ENCODE peak calls at places on chromosomes 1 and 21, in ten cellular contexts. One of them, this sample, is unnamed. For H3K4me1, the result is how much of the 10 kb centered on the place peaks cover.

GRCh38 chr1:101520302-101520701 is 283.5 kb downstream of the S1PR1 start:
- DNase-seq in aorta: no peak
- DNase-seq in naive thymus-derived CD4-positive, alpha-beta T cell: no peak
- DNase-seq in CD8-positive, alpha-beta memory T cell: peak
- DNase-seq in GM23248: peak
- DNase-seq in tibial artery: no peak
- DNase-seq in heart left ventricle: no peak
- DNase-seq in upper lobe of right lung: no peak
- DNase-seq in GM23338: peak
- DNase-seq in adrenal gland: peak
- DNase-seq in this sample: no peak

GRCh38 chr1:90707363-90707710 is 9.8 kb downstream of the BARHL2 start:
- DNase-seq in aorta: peak
- DNase-seq in naive thymus-derived CD4-positive, alpha-beta T cell: no peak
- DNase-seq in CD8-positive, alpha-beta memory T cell: no peak
- DNase-seq in GM23248: peak
- DNase-seq in tibial artery: no peak
- DNase-seq in heart left ventricle: no peak
- DNase-seq in upper lobe of right lung: peak
- DNase-seq in GM23338: peak
- DNase-seq in adrenal gland: peak
- DNase-seq in this sample: peak

GRCh38 chr1:182175340-182176068 is 114.0 kb upstream of the ZNF648 start:
- DNase-seq in aorta: no peak
- DNase-seq in naive thymus-derived CD4-positive, alpha-beta T cell: no peak
- DNase-seq in CD8-positive, alpha-beta memory T cell: no peak
- DNase-seq in GM23248: no peak
- DNase-seq in tibial artery: no peak
- DNase-seq in heart left ventricle: no peak
- DNase-seq in upper lobe of right lung: peak
- DNase-seq in GM23338: no peak
- DNase-seq in adrenal gland: peak
- DNase-seq in this sample: no peak

GRCh38 chr1:178613271-178613945 is 100.5 kb downstream of the TEX35 start:
- DNase-seq in aorta: no peak
- DNase-seq in naive thymus-derived CD4-positive, alpha-beta T cell: no peak
- DNase-seq in CD8-positive, alpha-beta memory T cell: no peak
- DNase-seq in GM23248: no peak
- DNase-seq in tibial artery: no peak
- DNase-seq in heart left ventricle: peak
- DNase-seq in upper lobe of right lung: no peak
- DNase-seq in GM23338: no peak
- DNase-seq in adrenal gland: no peak
- DNase-seq in this sample: no peak

GRCh38 chr1:230073371-230074035 is 6.5 kb downstream of the GALNT2 start:
- DNase-seq in aorta: no peak
- DNase-seq in naive thymus-derived CD4-positive, alpha-beta T cell: no peak
- DNase-seq in CD8-positive, alpha-beta memory T cell: no peak
- DNase-seq in GM23248: peak
- DNase-seq in tibial artery: no peak
- DNase-seq in heart left ventricle: no peak
- DNase-seq in upper lobe of right lung: no peak
- DNase-seq in GM23338: no peak
- DNase-seq in adrenal gland: no peak
- DNase-seq in this sample: no peak

GRCh38 chr21:26572668-26573381 is at the start of gene CYYR1:
- DNase-seq in aorta: no peak
- DNase-seq in naive thymus-derived CD4-positive, alpha-beta T cell: no peak
- DNase-seq in CD8-positive, alpha-beta memory T cell: no peak
- DNase-seq in GM23248: peak
- DNase-seq in tibial artery: no peak
- DNase-seq in heart left ventricle: no peak
- DNase-seq in upper lobe of right lung: peak
- DNase-seq in GM23338: peak
- DNase-seq in adrenal gland: peak
- DNase-seq in this sample: peak

GRCh38 chr1:87200875-87201638 is 127.6 kb upstream of the LMO4 start:
- DNase-seq in aorta: no peak
- DNase-seq in naive thymus-derived CD4-positive, alpha-beta T cell: no peak
- DNase-seq in CD8-positive, alpha-beta memory T cell: no peak
- DNase-seq in GM23248: no peak
- DNase-seq in tibial artery: no peak
- DNase-seq in heart left ventricle: no peak
- DNase-seq in upper lobe of right lung: no peak
- DNase-seq in GM23338: peak
- DNase-seq in adrenal gland: no peak
- DNase-seq in this sample: no peak

GRCh38 chr1:231196728-231197127 is 34.9 kb downstream of the TRIM67 start:
- DNase-seq in aorta: peak
- DNase-seq in naive thymus-derived CD4-positive, alpha-beta T cell: no peak
- DNase-seq in CD8-positive, alpha-beta memory T cell: no peak
- DNase-seq in GM23248: no peak
- DNase-seq in tibial artery: no peak
- DNase-seq in heart left ventricle: no peak
- DNase-seq in upper lobe of right lung: no peak
- DNase-seq in GM23338: no peak
- DNase-seq in adrenal gland: no peak
- DNase-seq in this sample: no peak

GRCh38 chr1:47507921-47508894 is 70.4 kb downstream of the FOXD2 start:
- DNase-seq in aorta: peak
- DNase-seq in naive thymus-derived CD4-positive, alpha-beta T cell: peak
- DNase-seq in CD8-positive, alpha-beta memory T cell: no peak
- DNase-seq in GM23248: peak
- DNase-seq in tibial artery: peak
- DNase-seq in heart left ventricle: peak
- DNase-seq in upper lobe of right lung: peak
- DNase-seq in GM23338: peak
- DNase-seq in adrenal gland: peak
- DNase-seq in this sample: peak

GRCh38 chr1:40384413-40384762 is 10.9 kb downstream of the SMAP2 start:
- DNase-seq in aorta: no peak
- DNase-seq in naive thymus-derived CD4-positive, alpha-beta T cell: no peak
- DNase-seq in CD8-positive, alpha-beta memory T cell: no peak
- DNase-seq in GM23248: no peak
- DNase-seq in tibial artery: no peak
- DNase-seq in heart left ventricle: no peak
- DNase-seq in upper lobe of right lung: no peak
- DNase-seq in GM23338: peak
- DNase-seq in adrenal gland: no peak
- DNase-seq in this sample: no peak
- H3K4me3 ChIP-seq in aorta: no peak
- H3K4me3 ChIP-seq in naive thymus-derived CD4-positive, alpha-beta T cell: peak
- H3K4me3 ChIP-seq in CD8-positive, alpha-beta memory T cell: peak
- H3K4me3 ChIP-seq in GM23248: no peak
- H3K4me3 ChIP-seq in tibial artery: no peak
- H3K4me3 ChIP-seq in heart left ventricle: no peak
- H3K4me3 ChIP-seq in upper lobe of right lung: no peak
- H3K4me3 ChIP-seq in GM23338: no peak
- H3K4me3 ChIP-seq in adrenal gland: no peak
- H3K4me3 ChIP-seq in this sample: no peak

GRCh38 chr21:44454747-44455523 is at the start of gene LRRC3:
- DNase-seq in aorta: peak
- DNase-seq in naive thymus-derived CD4-positive, alpha-beta T cell: peak
- DNase-seq in CD8-positive, alpha-beta memory T cell: peak
- DNase-seq in GM23248: peak
- DNase-seq in tibial artery: peak
- DNase-seq in heart left ventricle: peak
- DNase-seq in upper lobe of right lung: peak
- DNase-seq in GM23338: peak
- DNase-seq in adrenal gland: peak
- DNase-seq in this sample: peak

GRCh38 chr21:44456915-44457736 is 1.8 kb downstream of the LRRC3 start:
- DNase-seq in aorta: peak
- DNase-seq in naive thymus-derived CD4-positive, alpha-beta T cell: no peak
- DNase-seq in CD8-positive, alpha-beta memory T cell: no peak
- DNase-seq in GM23248: no peak
- DNase-seq in tibial artery: no peak
- DNase-seq in heart left ventricle: no peak
- DNase-seq in upper lobe of right lung: peak
- DNase-seq in GM23338: no peak
- DNase-seq in adrenal gland: no peak
- DNase-seq in this sample: no peak

GRCh38 chr21:44455524-44456206 is 355 bp downstream of the LRRC3 start:
- DNase-seq in aorta: peak
- DNase-seq in naive thymus-derived CD4-positive, alpha-beta T cell: peak
- DNase-seq in CD8-positive, alpha-beta memory T cell: peak
- DNase-seq in GM23248: peak
- DNase-seq in tibial artery: no peak
- DNase-seq in heart left ventricle: peak
- DNase-seq in upper lobe of right lung: peak
- DNase-seq in GM23338: peak
- DNase-seq in adrenal gland: peak
- DNase-seq in this sample: peak

GRCh38 chr21:44454058-44454457 is 1.3 kb upstream of the LRRC3 start:
- DNase-seq in aorta: no peak
- DNase-seq in naive thymus-derived CD4-positive, alpha-beta T cell: no peak
- DNase-seq in CD8-positive, alpha-beta memory T cell: no peak
- DNase-seq in GM23248: no peak
- DNase-seq in tibial artery: no peak
- DNase-seq in heart left ventricle: no peak
- DNase-seq in upper lobe of right lung: no peak
- DNase-seq in GM23338: no peak
- DNase-seq in adrenal gland: no peak
- DNase-seq in this sample: no peak

DNA sequence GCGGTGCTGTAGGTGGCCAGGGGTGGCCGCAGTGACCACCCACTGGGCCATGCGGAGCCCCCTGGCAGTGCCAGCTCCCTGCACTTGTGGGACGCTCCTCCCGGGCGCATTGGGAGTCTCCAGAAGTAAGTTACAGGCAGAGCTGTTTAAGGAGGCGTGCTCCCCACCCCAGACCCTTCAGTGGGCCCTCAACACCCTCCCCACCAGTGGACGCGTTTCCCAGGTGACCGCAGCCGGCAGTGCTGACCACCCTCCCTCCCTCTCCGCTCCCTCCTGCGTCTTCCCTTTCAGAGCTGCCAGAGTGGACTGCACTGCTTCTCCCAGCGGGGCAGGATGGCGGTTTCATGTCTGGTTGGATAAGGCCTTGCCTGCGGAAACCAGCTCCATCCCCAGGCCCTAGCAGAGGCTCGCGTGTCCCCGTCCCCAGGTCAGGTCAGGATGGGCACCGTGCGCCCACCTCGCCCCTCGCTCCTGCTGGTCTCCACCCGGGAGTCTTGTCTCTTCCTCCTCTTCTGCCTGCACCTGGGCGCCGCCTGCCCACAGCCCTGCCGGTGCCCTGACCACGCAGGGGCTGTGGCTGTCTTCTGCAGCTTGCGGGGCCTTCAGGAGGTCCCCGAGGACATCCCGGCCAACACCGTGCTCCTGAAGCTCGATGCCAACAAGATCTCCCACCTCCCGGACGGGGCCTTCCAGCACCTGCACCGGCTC is 1.1 kb downstream of the LRRC3 start:
- DNase-seq in aorta: peak
- DNase-seq in naive thymus-derived CD4-positive, alpha-beta T cell: no peak
- DNase-seq in CD8-positive, alpha-beta memory T cell: no peak
- DNase-seq in GM23248: no peak
- DNase-seq in tibial artery: no peak
- DNase-seq in heart left ventricle: no peak
- DNase-seq in upper lobe of right lung: no peak
- DNase-seq in GM23338: peak
- DNase-seq in adrenal gland: no peak
- DNase-seq in this sample: no peak
- H3K4me1 ChIP-seq in aorta: under half
- H3K4me1 ChIP-seq in naive thymus-derived CD4-positive, alpha-beta T cell: under half
- H3K4me1 ChIP-seq in CD8-positive, alpha-beta memory T cell: under half
- H3K4me1 ChIP-seq in GM23248: under half
- H3K4me1 ChIP-seq in tibial artery: under half
- H3K4me1 ChIP-seq in heart left ventricle: under half
- H3K4me1 ChIP-seq in upper lobe of right lung: under half
- H3K4me1 ChIP-seq in GM23338: under half
- H3K4me1 ChIP-seq in adrenal gland: under half
- H3K4me1 ChIP-seq in this sample: under half

DNA sequence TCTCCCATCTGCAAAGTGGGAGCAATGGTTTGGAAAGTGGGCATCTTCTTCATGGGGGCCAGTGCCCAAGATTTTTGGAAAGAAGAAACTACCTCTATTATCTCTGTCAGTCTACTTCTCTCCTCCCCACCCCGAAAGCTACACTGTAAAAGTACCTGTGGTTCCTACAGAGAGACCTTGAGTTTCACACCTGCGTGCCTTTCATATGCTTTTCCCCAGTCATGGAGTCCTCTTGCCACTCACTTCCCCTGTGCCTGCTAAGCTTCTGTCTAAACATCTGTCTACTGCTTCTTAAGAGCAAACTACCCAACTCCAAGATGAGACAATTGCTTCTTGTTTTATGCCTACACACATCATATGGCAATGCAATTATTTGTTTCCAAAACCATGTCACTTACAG is 190.9 kb upstream of the L1TD1 start:
- DNase-seq in aorta: no peak
- DNase-seq in naive thymus-derived CD4-positive, alpha-beta T cell: no peak
- DNase-seq in CD8-positive, alpha-beta memory T cell: no peak
- DNase-seq in GM23248: no peak
- DNase-seq in tibial artery: no peak
- DNase-seq in heart left ventricle: no peak
- DNase-seq in upper lobe of right lung: no peak
- DNase-seq in GM23338: no peak
- DNase-seq in adrenal gland: no peak
- DNase-seq in this sample: no peak
- H3K27ac ChIP-seq in aorta: no peak
- H3K27ac ChIP-seq in naive thymus-derived CD4-positive, alpha-beta T cell: no peak
- H3K27ac ChIP-seq in CD8-positive, alpha-beta memory T cell: no peak
- H3K27ac ChIP-seq in GM23248: no peak
- H3K27ac ChIP-seq in tibial artery: no peak
- H3K27ac ChIP-seq in heart left ventricle: no peak
- H3K27ac ChIP-seq in upper lobe of right lung: no peak
- H3K27ac ChIP-seq in GM23338: no peak
- H3K27ac ChIP-seq in adrenal gland: no peak
- H3K27ac ChIP-seq in this sample: no peak

GRCh38 chr1:81921851-81922462 is 121.2 kb downstream of the ADGRL2 start:
- DNase-seq in aorta: no peak
- DNase-seq in naive thymus-derived CD4-positive, alpha-beta T cell: no peak
- DNase-seq in CD8-positive, alpha-beta memory T cell: no peak
- DNase-seq in GM23248: peak
- DNase-seq in tibial artery: no peak
- DNase-seq in heart left ventricle: no peak
- DNase-seq in upper lobe of right lung: no peak
- DNase-seq in GM23338: no peak
- DNase-seq in adrenal gland: no peak
- DNase-seq in this sample: no peak

GRCh38 chr1:81922955-81923354 is 122.2 kb downstream of the ADGRL2 start:
- DNase-seq in aorta: no peak
- DNase-seq in naive thymus-derived CD4-positive, alpha-beta T cell: no peak
- DNase-seq in CD8-positive, alpha-beta memory T cell: no peak
- DNase-seq in GM23248: no peak
- DNase-seq in tibial artery: no peak
- DNase-seq in heart left ventricle: no peak
- DNase-seq in upper lobe of right lung: no peak
- DNase-seq in GM23338: no peak
- DNase-seq in adrenal gland: no peak
- DNase-seq in this sample: no peak

GRCh38 chr1:81915937-81916336 is 115.2 kb downstream of the ADGRL2 start:
- DNase-seq in aorta: no peak
- DNase-seq in naive thymus-derived CD4-positive, alpha-beta T cell: no peak
- DNase-seq in CD8-positive, alpha-beta memory T cell: no peak
- DNase-seq in GM23248: no peak
- DNase-seq in tibial artery: no peak
- DNase-seq in heart left ventricle: no peak
- DNase-seq in upper lobe of right lung: no peak
- DNase-seq in GM23338: no peak
- DNase-seq in adrenal gland: no peak
- DNase-seq in this sample: no peak

GRCh38 chr1:81921344-81921743 is 120.6 kb downstream of the ADGRL2 start:
- DNase-seq in aorta: no peak
- DNase-seq in naive thymus-derived CD4-positive, alpha-beta T cell: no peak
- DNase-seq in CD8-positive, alpha-beta memory T cell: no peak
- DNase-seq in GM23248: no peak
- DNase-seq in tibial artery: no peak
- DNase-seq in heart left ventricle: no peak
- DNase-seq in upper lobe of right lung: no peak
- DNase-seq in GM23338: no peak
- DNase-seq in adrenal gland: no peak
- DNase-seq in this sample: no peak

GRCh38 chr1:81920245-81920740 is 119.6 kb downstream of the ADGRL2 start:
- DNase-seq in aorta: peak
- DNase-seq in naive thymus-derived CD4-positive, alpha-beta T cell: no peak
- DNase-seq in CD8-positive, alpha-beta memory T cell: no peak
- DNase-seq in GM23248: peak
- DNase-seq in tibial artery: no peak
- DNase-seq in heart left ventricle: peak
- DNase-seq in upper lobe of right lung: no peak
- DNase-seq in GM23338: peak
- DNase-seq in adrenal gland: peak
- DNase-seq in this sample: peak
- H3K4me3 ChIP-seq in aorta: no peak
- H3K4me3 ChIP-seq in naive thymus-derived CD4-positive, alpha-beta T cell: no peak
- H3K4me3 ChIP-seq in CD8-positive, alpha-beta memory T cell: no peak
- H3K4me3 ChIP-seq in GM23248: peak
- H3K4me3 ChIP-seq in tibial artery: no peak
- H3K4me3 ChIP-seq in heart left ventricle: no peak
- H3K4me3 ChIP-seq in upper lobe of right lung: no peak
- H3K4me3 ChIP-seq in GM23338: no peak
- H3K4me3 ChIP-seq in adrenal gland: peak
- H3K4me3 ChIP-seq in this sample: peak

This sample was measured in right cardiac atrium.